ENCODE peak calls at places on chromosomes 7 and 10, in nine cellular contexts. R, A, U, S, D, F, Y, G and N are unnamed samples.

GRCh38 chr7:129122086-129122750 is 22.3 kb upstream of the TSPAN33 start:
- DNase-seq in F (no peak), S (no peak), U (no peak), G (no peak), Y (no peak), D (no peak), R (no peak), A (no peak), N (no peak)

GRCh38 chr10:74643586-74643956 is 182.8 kb upstream of the KAT6B start:
- DNase-seq in U (no peak), G (no peak), D (no peak), Y (no peak), A (no peak), S (no peak), F (no peak), R (no peak), N (no peak)

GRCh38 chr7:55018361-55019328 is at the start of gene EGFR:
- DNase-seq in S (no peak), G (peak; percentile 85), U (peak; percentile 60), F (peak; percentile 61), D (peak; percentile 90), A (no peak), Y (peak; percentile 68), R (peak; percentile 82), N (peak; percentile 75)

GRCh38 chr7:47326220-47326619 is 255.7 kb downstream of the TNS3 start:
- DNase-seq in R (peak; percentile 77), D (no peak), A (no peak), Y (no peak), S (no peak), G (no peak), U (peak; percentile 40), F (no peak), N (no peak)

GRCh38 chr10:44382131-44382858 is 2.6 kb downstream of the CXCL12 start:
- DNase-seq in D (no peak), U (no peak), A (no peak), S (no peak), F (no peak), Y (peak; percentile 35), R (no peak), G (no peak), N (no peak)

GRCh38 chr7:140326116-140326928 is 72.0 kb downstream of the SLC37A3 start:
- DNase-seq in R (peak; percentile 63), U (peak; percentile 62), Y (peak; percentile 61), G (peak; percentile 47), F (no peak), S (peak; percentile 19), D (peak; percentile 76), A (no peak), N (peak; percentile 63)

GRCh38 chr10:114706458-114707055 is 48.5 kb upstream of the ABLIM1 start:
- DNase-seq in G (no peak), R (no peak), Y (no peak), F (no peak), A (no peak), S (no peak), D (no peak), U (no peak), N (no peak)

GRCh38 chr10:70711911-70712310 is 39.6 kb downstream of the ADAMTS14 start:
- DNase-seq in A (no peak), U (no peak), D (no peak), R (no peak), Y (no peak), G (no peak), F (no peak), S (no peak), N (no peak)

GRCh38 chr10:14758994-14759664 is 15.6 kb downstream of the FAM107B start:
- DNase-seq in S (no peak), U (no peak), G (no peak), F (no peak), D (peak; percentile 59), A (no peak), R (no peak), Y (no peak), N (no peak)

GRCh38 chr7:115346685-115347084 is 424.8 kb downstream of the MDFIC start:
- DNase-seq in R (peak; percentile 46), U (no peak), A (no peak), Y (no peak), G (no peak), D (no peak), F (no peak), S (no peak), N (no peak)

GRCh38 chr7:65974191-65974801 is 7.7 kb downstream of the GUSB start:
- DNase-seq in D (no peak), S (no peak), A (no peak), U (no peak), F (no peak), G (no peak), Y (no peak), R (no peak), N (no peak)

GRCh38 chr7:154832557-154833138 is 170.3 kb downstream of the PAXIP1 start:
- DNase-seq in S (no peak), R (no peak), F (peak; percentile 26), A (no peak), Y (no peak), G (no peak), D (no peak), U (peak; percentile 22), N (no peak)

GRCh38 chr10:110268442-110268841 is 36.3 kb downstream of the SMNDC1 start:
- DNase-seq in Y (no peak), G (peak; percentile 42), U (no peak), R (no peak), F (no peak), A (no peak), S (no peak), D (no peak), N (no peak)

GRCh38 chr10:114629083-114629823 is 28.8 kb downstream of the ABLIM1 start:
- DNase-seq in A (no peak), D (no peak), R (no peak), S (no peak), G (no peak), Y (no peak), U (no peak), F (no peak), N (no peak)

GRCh38 chr10:77390481-77390891 is 247.1 kb downstream of the KCNMA1 start:
- DNase-seq in G (no peak), A (no peak), U (no peak), S (no peak), R (no peak), F (no peak), D (no peak), Y (no peak), N (no peak)

GRCh38 chr10:29926649-29927048 is 132.7 kb downstream of the JCAD start:
- DNase-seq in U (peak; percentile 15), S (no peak), D (no peak), F (no peak), A (no peak), R (peak; percentile 70), G (no peak), Y (no peak), N (peak; percentile 49)